ENCODE peak calls at places on chromosomes 1 and 21, in four cellular contexts. One of them, this sample, is unnamed.

GRCh38 chr21:45388611-45389296 is 16.2 kb upstream of the COL18A1 start:
- DNase-seq in HepG2: no peak
- DNase-seq in K562: no peak
- DNase-seq in GM12878: no peak
- DNase-seq in this sample: no peak

GRCh38 chr1:207902566-207902965 is 8.4 kb downstream of the CD34 start:
- DNase-seq in HepG2: no peak
- DNase-seq in K562: no peak
- DNase-seq in GM12878: no peak
- DNase-seq in this sample: no peak

GRCh38 chr1:77820121-77820520 is 40.7 kb downstream of the MIGA1 start:
- DNase-seq in HepG2: no peak
- DNase-seq in K562: no peak
- DNase-seq in GM12878: no peak
- DNase-seq in this sample: no peak

GRCh38 chr21:25441835-25442234 is 165.4 kb downstream of the MRPL39 start:
- DNase-seq in HepG2: no peak
- DNase-seq in K562: no peak
- DNase-seq in GM12878: no peak
- DNase-seq in this sample: no peak

GRCh38 chr1:93615201-93616150 is 66.2 kb downstream of the BCAR3 start:
- DNase-seq in HepG2: peak
- DNase-seq in K562: peak
- DNase-seq in GM12878: peak
- DNase-seq in this sample: peak

GRCh38 chr21:26443867-26444266 is 129.2 kb downstream of the CYYR1 start:
- DNase-seq in HepG2: no peak
- DNase-seq in K562: no peak
- DNase-seq in GM12878: no peak
- DNase-seq in this sample: no peak

GRCh38 chr1:55204997-55205396 is 10.2 kb downstream of the USP24 start:
- DNase-seq in HepG2: peak
- DNase-seq in K562: peak
- DNase-seq in GM12878: no peak
- DNase-seq in this sample: no peak

GRCh38 chr1:231931846-231932454 is 305.4 kb downstream of the DISC1 start:
- DNase-seq in HepG2: no peak
- DNase-seq in K562: peak
- DNase-seq in GM12878: no peak
- DNase-seq in this sample: peak

GRCh38 chr1:21926065-21926464 is 11.0 kb downstream of the HSPG2 start:
- DNase-seq in HepG2: no peak
- DNase-seq in K562: no peak
- DNase-seq in GM12878: no peak
- DNase-seq in this sample: no peak

GRCh38 chr1:36864182-36865079 is 169.9 kb downstream of the GRIK3 start:
- DNase-seq in HepG2: no peak
- DNase-seq in K562: peak
- DNase-seq in GM12878: no peak
- DNase-seq in this sample: no peak

GRCh38 chr1:248821641-248822040 is 4.1 kb downstream of the SH3BP5L start:
- DNase-seq in HepG2: no peak
- DNase-seq in K562: no peak
- DNase-seq in GM12878: no peak
- DNase-seq in this sample: no peak

GRCh38 chr1:32806315-32806714 is 10.8 kb downstream of the YARS1 start:
- DNase-seq in HepG2: no peak
- DNase-seq in K562: no peak
- DNase-seq in GM12878: no peak
- DNase-seq in this sample: no peak

GRCh38 chr1:68317543-68317942 is 85.2 kb upstream of the WLS start:
- DNase-seq in HepG2: no peak
- DNase-seq in K562: no peak
- DNase-seq in GM12878: no peak
- DNase-seq in this sample: no peak

GRCh38 chr1:62307516-62308492 is 11.4 kb downstream of the KANK4 start:
- DNase-seq in HepG2: no peak
- DNase-seq in K562: no peak
- DNase-seq in GM12878: no peak
- DNase-seq in this sample: no peak

GRCh38 chr1:3433076-3433475 is 21.4 kb upstream of the ARHGEF16 start:
- DNase-seq in HepG2: no peak
- DNase-seq in K562: no peak
- DNase-seq in GM12878: no peak
- DNase-seq in this sample: no peak

GRCh38 chr1:151058682-151059341 is 610 bp downstream of the CDC42SE1 start:
- DNase-seq in HepG2: no peak
- DNase-seq in K562: no peak
- DNase-seq in GM12878: no peak
- DNase-seq in this sample: no peak

GRCh38 chr21:42387843-42388242 is 8.0 kb downstream of the TMPRSS3 start:
- DNase-seq in HepG2: no peak
- DNase-seq in K562: no peak
- DNase-seq in GM12878: no peak
- DNase-seq in this sample: no peak

GRCh38 chr1:169727307-169727706 is 6.6 kb downstream of the SELE start:
- DNase-seq in HepG2: peak
- DNase-seq in K562: no peak
- DNase-seq in GM12878: no peak
- DNase-seq in this sample: no peak

GRCh38 chr1:230083746-230084407 is 16.8 kb downstream of the GALNT2 start:
- DNase-seq in HepG2: no peak
- DNase-seq in K562: no peak
- DNase-seq in GM12878: no peak
- DNase-seq in this sample: no peak

GRCh38 chr1:244751271-244751895 is 84.1 kb upstream of the COX20 start:
- DNase-seq in HepG2: no peak
- DNase-seq in K562: no peak
- DNase-seq in GM12878: no peak
- DNase-seq in this sample: no peak
- TF ChIP-seq CHD4 in HepG2: no peak
- TF ChIP-seq CHD4 in K562: no peak
- TF ChIP-seq CHD4 in GM12878: no peak
- TF ChIP-seq CHD4 in this sample: no peak

GRCh38 chr1:204295666-204296065 is 64.1 kb downstream of the PLEKHA6 start:
- DNase-seq in HepG2: peak
- DNase-seq in K562: no peak
- DNase-seq in GM12878: no peak
- DNase-seq in this sample: no peak

GRCh38 chr1:204292733-204293132 is 67.0 kb downstream of the PLEKHA6 start:
- DNase-seq in HepG2: no peak
- DNase-seq in K562: no peak
- DNase-seq in GM12878: no peak
- DNase-seq in this sample: no peak

GRCh38 chr1:204296431-204296988 is 63.2 kb downstream of the PLEKHA6 start:
- DNase-seq in HepG2: peak
- DNase-seq in K562: no peak
- DNase-seq in GM12878: no peak
- DNase-seq in this sample: no peak

GRCh38 chr1:204293605-204294365 is 65.9 kb downstream of the PLEKHA6 start:
- DNase-seq in HepG2: no peak
- DNase-seq in K562: no peak
- DNase-seq in GM12878: no peak
- DNase-seq in this sample: no peak

GRCh38 chr1:204294371-204294770 is 65.4 kb downstream of the PLEKHA6 start:
- DNase-seq in HepG2: peak
- DNase-seq in K562: no peak
- DNase-seq in GM12878: no peak
- DNase-seq in this sample: peak
- TF ChIP-seq CHD4 in HepG2: no peak
- TF ChIP-seq CHD4 in K562: no peak
- TF ChIP-seq CHD4 in GM12878: no peak
- TF ChIP-seq CHD4 in this sample: no peak

GRCh38 chr1:25626018-25626417 is 9.4 kb downstream of the MAN1C1 start:
- DNase-seq in HepG2: no peak
- DNase-seq in K562: no peak
- DNase-seq in GM12878: no peak
- DNase-seq in this sample: no peak

GRCh38 chr1:25628741-25629421 is 12.3 kb downstream of the MAN1C1 start:
- DNase-seq in HepG2: no peak
- DNase-seq in K562: no peak
- DNase-seq in GM12878: no peak
- DNase-seq in this sample: no peak

GRCh38 chr1:25634896-25635295 is 18.3 kb downstream of the MAN1C1 start:
- DNase-seq in HepG2: no peak
- DNase-seq in K562: no peak
- DNase-seq in GM12878: no peak
- DNase-seq in this sample: no peak

GRCh38 chr1:25631750-25632495 is 15.3 kb downstream of the MAN1C1 start:
- DNase-seq in HepG2: no peak
- DNase-seq in K562: no peak
- DNase-seq in GM12878: no peak
- DNase-seq in this sample: no peak

DNA sequence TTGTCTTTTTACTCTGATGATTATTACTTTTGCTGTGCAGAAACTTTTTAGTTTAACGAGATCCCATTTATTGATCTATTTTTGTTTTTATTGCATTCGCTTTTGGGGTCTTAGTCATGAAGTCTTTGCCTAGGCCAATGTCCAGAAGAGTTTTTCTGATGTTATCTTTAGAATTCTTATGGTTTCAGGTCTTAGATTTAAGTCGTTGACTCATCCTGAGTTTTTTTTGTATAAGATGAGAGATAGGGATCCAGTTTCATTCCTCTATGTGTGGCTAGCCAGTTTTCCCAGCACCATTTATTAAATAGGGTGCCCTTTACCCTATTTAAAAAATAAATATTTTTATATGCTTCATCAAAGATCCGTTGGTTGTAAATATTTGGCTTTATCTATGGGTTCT is 13.2 kb downstream of the MAN1C1 start:
- DNase-seq in HepG2: no peak
- DNase-seq in K562: no peak
- DNase-seq in GM12878: no peak
- DNase-seq in this sample: no peak
- TF ChIP-seq CHD4 in HepG2: no peak
- TF ChIP-seq CHD4 in K562: no peak
- TF ChIP-seq CHD4 in GM12878: no peak
- TF ChIP-seq CHD4 in this sample: no peak

DNA sequence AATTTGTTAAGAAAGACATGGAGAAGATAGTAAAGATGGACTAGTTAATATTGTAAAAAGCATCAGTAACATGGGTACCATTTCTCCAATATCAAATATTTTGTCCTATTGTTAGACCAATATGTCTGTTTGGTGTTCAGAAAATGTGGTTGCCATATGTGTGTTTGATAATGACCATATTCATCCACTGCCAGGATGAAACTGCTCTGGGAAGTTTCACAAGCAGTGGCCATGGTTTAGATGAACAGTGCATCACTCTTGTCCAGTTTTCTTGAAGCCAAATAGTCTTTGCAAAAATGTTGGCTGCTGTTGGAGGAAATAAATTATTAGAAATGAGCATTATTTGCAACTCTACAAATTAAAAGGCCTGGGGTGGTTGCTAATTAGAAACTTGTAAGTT is 333.8 kb downstream of the NUF2 start:
- DNase-seq in HepG2: no peak
- DNase-seq in K562: no peak
- DNase-seq in GM12878: no peak
- DNase-seq in this sample: no peak
- TF ChIP-seq CHD4 in HepG2: no peak
- TF ChIP-seq CHD4 in K562: no peak
- TF ChIP-seq CHD4 in GM12878: no peak
- TF ChIP-seq CHD4 in this sample: no peak

GRCh38 chr1:27954186-27954585 is 5.6 kb upstream of the XKR8 start:
- DNase-seq in HepG2: no peak
- DNase-seq in K562: no peak
- DNase-seq in GM12878: no peak
- DNase-seq in this sample: no peak
- TF ChIP-seq CHD4 in HepG2: no peak
- TF ChIP-seq CHD4 in K562: no peak
- TF ChIP-seq CHD4 in GM12878: no peak
- TF ChIP-seq CHD4 in this sample: no peak

DNA sequence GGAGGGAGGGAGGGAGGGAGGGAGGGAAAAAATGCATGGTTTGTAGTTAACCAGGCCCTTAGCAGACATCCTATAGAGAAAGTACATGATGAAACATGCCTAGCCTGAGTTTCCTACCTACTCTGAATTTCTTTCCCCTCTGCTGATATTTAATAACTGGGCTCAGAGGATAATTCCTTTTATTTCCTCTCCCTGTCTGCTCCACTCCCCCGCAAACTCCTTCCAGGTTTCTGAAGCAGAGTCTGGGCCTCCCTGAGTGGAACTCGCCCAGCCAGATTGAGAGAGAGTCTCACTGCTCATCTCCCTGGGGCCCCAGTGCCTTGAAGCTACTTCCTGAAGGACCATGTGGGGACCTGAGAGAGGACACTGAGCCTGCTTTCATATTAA is 111.9 kb upstream of the SLC44A3 start:
- DNase-seq in HepG2: no peak
- DNase-seq in K562: no peak
- DNase-seq in GM12878: no peak
- DNase-seq in this sample: no peak
- TF ChIP-seq CHD4 in HepG2: no peak
- TF ChIP-seq CHD4 in K562: no peak
- TF ChIP-seq CHD4 in GM12878: no peak
- TF ChIP-seq CHD4 in this sample: no peak

DNA sequence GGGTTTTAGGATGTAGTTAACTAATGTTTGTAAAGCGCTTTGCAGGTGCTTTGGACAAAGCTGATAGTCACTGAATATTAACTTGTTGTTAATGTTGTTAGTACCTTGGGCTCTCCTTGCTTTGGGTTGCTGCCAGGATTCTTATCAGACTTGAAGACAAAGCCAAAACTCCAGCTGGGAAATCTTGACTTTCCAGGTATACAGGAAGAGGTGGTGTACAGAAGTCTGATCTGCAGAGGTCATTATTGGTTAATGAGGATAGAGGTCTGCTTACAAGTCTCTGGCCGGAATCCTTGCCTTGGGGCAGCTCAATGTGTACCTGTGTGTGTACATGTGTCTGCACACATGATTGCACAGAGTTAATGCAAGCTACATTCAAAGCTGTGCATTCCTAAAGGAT is 96.0 kb upstream of the POU3F1 start:
- DNase-seq in HepG2: no peak
- DNase-seq in K562: no peak
- DNase-seq in GM12878: no peak
- DNase-seq in this sample: no peak
- TF ChIP-seq CHD4 in HepG2: no peak
- TF ChIP-seq CHD4 in K562: no peak
- TF ChIP-seq CHD4 in GM12878: no peak
- TF ChIP-seq CHD4 in this sample: no peak

This sample was measured in A549.